ENCODE peak calls at places on chromosomes 13 and 19, in five cellular contexts. A is ascending aorta, V is neural progenitor cell, L is omental fat pad, F is AG04449. Q is an unnamed sample.

GRCh38 chr19:408441-409005 is 424 bp downstream of the C2CD4C start:
- DNase-seq in A (no peak), V (no peak), L (no peak), F (no peak), Q (no peak)

GRCh38 chr13:99308481-99309087 is 1.4 kb upstream of the GPR183 start:
- DNase-seq in A (no peak), V (no peak), L (no peak), F (no peak), Q (no peak)

GRCh38 chr19:41131186-41131585 is 17.0 kb downstream of the CYP2F1 start:
- DNase-seq in A (no peak), V (peak), L (no peak), F (no peak), Q (no peak)

GRCh38 chr13:111515648-111516047 is 195.2 kb downstream of the TEX29 start:
- DNase-seq in A (no peak), V (no peak), L (no peak), F (no peak), Q (no peak)

GRCh38 chr13:24050796-24051715 is 109.5 kb upstream of the SPATA13 start:
- DNase-seq in A (no peak), V (no peak), L (no peak), F (no peak), Q (no peak)

GRCh38 chr13:113735750-113736149 is 23.3 kb upstream of the TMEM255B start:
- DNase-seq in A (no peak), V (no peak), L (no peak), F (no peak), Q (no peak)

GRCh38 chr13:36530050-36530789 is 97.9 kb downstream of the CCNA1 start:
- DNase-seq in A (no peak), V (peak), L (no peak), F (no peak), Q (peak)

GRCh38 chr13:113423225-113424170 is 29.8 kb downstream of the ADPRHL1 start:
- DNase-seq in A (no peak), V (no peak), L (no peak), F (no peak), Q (no peak)

GRCh38 chr13:87893186-87893585 is 222.0 kb downstream of the SLITRK5 start:
- DNase-seq in A (no peak), V (no peak), L (no peak), F (no peak), Q (no peak)

GRCh38 chr13:111117289-111117688 is 2.2 kb downstream of the ARHGEF7 start:
- DNase-seq in A (no peak), V (no peak), L (no peak), F (no peak), Q (no peak)

GRCh38 chr19:1281895-1282287 is 3.8 kb upstream of the EFNA2 start:
- DNase-seq in A (no peak), V (no peak), L (no peak), F (no peak), Q (no peak)

GRCh38 chr13:99525967-99526366 is 24.7 kb downstream of the TM9SF2 start:
- DNase-seq in A (no peak), V (no peak), L (no peak), F (no peak), Q (no peak)

GRCh38 chr19:14028901-14029300 is 953 bp downstream of the RLN3 start:
- DNase-seq in A (no peak), V (no peak), L (no peak), F (no peak), Q (no peak)

GRCh38 chr19:16435238-16435911 is 36.4 kb downstream of the EPS15L1 start:
- DNase-seq in A (no peak), V (no peak), L (no peak), F (peak), Q (peak)

DNA sequence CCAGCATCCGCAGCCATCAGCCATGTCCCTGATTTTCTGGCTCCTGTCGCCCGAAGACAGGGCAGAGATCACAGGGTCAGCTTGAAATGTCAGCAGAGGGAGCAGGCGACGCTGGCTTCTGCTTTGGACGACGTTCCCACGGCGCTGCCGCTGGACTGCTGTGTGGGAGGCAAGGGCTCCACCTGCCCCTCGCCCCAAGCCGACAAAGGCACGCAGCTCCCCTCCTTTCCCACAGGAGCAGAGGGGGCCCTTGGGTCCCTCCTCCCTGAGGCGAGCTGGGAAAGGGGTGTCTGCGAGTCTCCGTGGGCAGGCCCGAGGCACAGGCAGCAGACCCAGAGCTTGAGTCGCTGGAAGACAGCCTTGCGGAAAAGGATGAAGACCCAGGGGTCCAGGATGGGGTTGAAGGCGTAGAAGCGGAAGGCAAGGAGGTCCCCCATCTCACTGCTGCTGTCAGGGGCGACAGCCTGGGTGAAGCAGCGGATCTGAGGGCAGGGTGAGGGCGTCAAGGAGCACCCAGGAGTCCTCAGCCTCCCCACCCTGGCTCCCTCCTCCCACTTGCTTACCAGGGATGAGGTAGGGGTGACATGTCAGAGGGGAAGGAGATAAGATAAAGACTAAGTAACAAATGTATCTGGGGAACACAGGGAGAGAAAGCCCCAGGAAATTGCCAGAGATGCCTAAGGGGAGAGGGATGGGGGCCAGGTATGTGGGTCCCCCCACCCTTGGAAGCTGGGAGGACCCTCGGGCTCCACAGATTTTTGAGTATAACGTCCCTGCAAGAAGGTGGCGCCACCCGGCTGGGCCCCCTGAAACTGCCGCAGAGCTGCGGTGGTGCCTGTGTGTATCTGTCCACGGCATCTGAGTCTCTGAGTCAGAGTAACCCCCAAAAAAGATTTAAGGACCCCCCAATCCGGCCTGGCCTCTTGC is 3.4 kb downstream of the PTGIR start:
- DNase-seq in A (no peak), V (peak), L (no peak), F (no peak), Q (no peak)
- TF ChIP-seq CTCF in A (no peak), V (peak), L (no peak), F (no peak), Q (peak)

GRCh38 chr19:46766569-46767317 is 20.5 kb upstream of the STRN4 start:
- DNase-seq in A (no peak), V (peak), L (no peak), F (no peak), Q (no peak)
- TF ChIP-seq CTCF in A (no peak), V (peak), L (no peak), F (peak), Q (peak)

DNA sequence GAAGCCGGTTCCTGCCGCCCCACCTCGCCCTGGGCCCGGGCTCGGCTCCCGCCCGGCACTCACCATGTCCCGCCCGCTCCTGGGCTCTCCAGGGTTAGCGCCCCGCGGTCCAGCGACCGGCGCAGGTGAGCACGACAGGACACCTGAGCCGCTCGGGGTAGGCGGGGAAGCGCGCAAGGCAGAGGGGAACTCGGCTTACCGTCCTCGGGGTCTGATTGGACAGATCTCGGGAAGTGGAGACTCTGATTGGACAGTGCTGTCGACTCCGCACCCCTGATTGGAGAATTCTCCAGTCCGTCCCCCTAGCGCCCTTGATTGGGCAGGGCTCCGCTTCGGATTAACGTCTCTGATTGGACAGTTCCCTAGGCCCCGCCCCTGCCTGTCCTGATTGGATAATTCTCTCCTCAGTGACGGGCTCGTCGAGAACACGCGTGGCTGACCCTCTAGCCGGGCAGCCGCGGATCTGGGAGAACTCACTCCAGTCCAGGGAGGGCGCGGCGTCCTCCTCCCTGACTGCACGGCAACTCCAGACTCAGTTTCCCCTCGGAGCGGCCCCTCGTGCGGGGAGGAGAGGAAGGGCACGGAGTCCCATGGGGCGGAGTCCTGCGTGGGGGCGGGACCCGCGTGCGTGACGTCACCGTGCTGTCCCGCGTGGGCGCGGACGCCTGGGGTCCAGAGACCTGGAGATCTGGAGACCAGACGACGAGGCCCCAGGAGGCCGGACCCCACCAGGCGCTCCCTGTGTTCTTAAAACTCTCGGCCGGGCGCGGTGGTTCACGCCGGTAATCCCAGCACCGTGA is at the start of gene ZNF77:
- DNase-seq in A (peak), V (peak), L (peak), F (peak), Q (peak)
- TF ChIP-seq CTCF in A (peak), V (no peak), L (no peak), F (no peak), Q (no peak)

GRCh38 chr19:10372698-10373097 is 7.7 kb downstream of the TYK2 start:
- DNase-seq in A (no peak), V (no peak), L (no peak), F (no peak), Q (no peak)
- TF ChIP-seq CTCF in A (no peak), V (no peak), L (no peak), F (no peak), Q (no peak)

GRCh38 chr19:3272952-3273351 is 48.5 kb downstream of the CELF5 start:
- DNase-seq in A (no peak), V (no peak), L (no peak), F (no peak), Q (no peak)

GRCh38 chr19:3275583-3276340 is 51.3 kb downstream of the CELF5 start:
- DNase-seq in A (no peak), V (peak), L (peak), F (no peak), Q (no peak)

GRCh38 chr19:3274245-3275067 is 50.0 kb downstream of the CELF5 start:
- DNase-seq in A (no peak), V (no peak), L (no peak), F (no peak), Q (no peak)

GRCh38 chr19:3276341-3276799 is 51.9 kb downstream of the CELF5 start:
- DNase-seq in A (no peak), V (peak), L (no peak), F (no peak), Q (no peak)

GRCh38 chr19:3275068-3275582 is 50.7 kb downstream of the CELF5 start:
- DNase-seq in A (no peak), V (peak), L (no peak), F (no peak), Q (no peak)
- TF ChIP-seq CTCF in A (peak), V (no peak), L (no peak), F (peak), Q (peak)

Q was measured in AG09309.